ENCODE peak calls at places on chromosomes 12 and 14, in eight cellular contexts. M is mammary epithelial cell, C is cardiac fibroblast, W is GM06990, I is Peyer's patch, S is fibroblast of pulmonary artery, J is thyroid gland, U is psoas muscle. B is an unnamed sample.

GRCh38 chr12:119446459-119446858 is 111.9 kb downstream of the CCDC60 start:
- DNase-seq in C (no peak), U (no peak), W (no peak), M (no peak), J (no peak), I (no peak), S (peak), B (no peak)

GRCh38 chr14:104600141-104600643 is 4.4 kb downstream of the TMEM179 start:
- DNase-seq in W (no peak), I (peak), S (no peak), J (no peak), C (no peak), M (peak), U (peak), B (peak)

GRCh38 chr12:104802198-104802597 is 155.9 kb downstream of the SLC41A2 start:
- DNase-seq in W (no peak), C (peak), M (peak), I (no peak), U (no peak), S (peak), J (no peak), B (no peak)

GRCh38 chr12:53223006-53223305 is 9.1 kb downstream of the RARG start:
- DNase-seq in W (no peak), M (no peak), U (no peak), S (no peak), I (no peak), J (no peak), C (no peak), B (no peak)

GRCh38 chr12:46830731-46831334 is 5.0 kb upstream of the SLC38A4 start:
- DNase-seq in C (peak), U (no peak), M (peak), J (no peak), W (no peak), I (peak), S (no peak), B (no peak)

GRCh38 chr12:113135178-113136127 is at the start of gene RASAL1:
- DNase-seq in S (no peak), I (peak), W (peak), J (peak), C (no peak), U (peak), M (peak), B (peak)

GRCh38 chr12:2638273-2639019 is 156.3 kb upstream of the FKBP4 start:
- DNase-seq in M (no peak), W (no peak), U (no peak), C (no peak), I (no peak), J (no peak), S (no peak), B (no peak)

GRCh38 chr12:122067966-122068365 is 10.6 kb upstream of the MLXIP start:
- DNase-seq in C (peak), J (peak), M (no peak), W (peak), I (no peak), S (no peak), U (no peak), B (no peak)

DNA sequence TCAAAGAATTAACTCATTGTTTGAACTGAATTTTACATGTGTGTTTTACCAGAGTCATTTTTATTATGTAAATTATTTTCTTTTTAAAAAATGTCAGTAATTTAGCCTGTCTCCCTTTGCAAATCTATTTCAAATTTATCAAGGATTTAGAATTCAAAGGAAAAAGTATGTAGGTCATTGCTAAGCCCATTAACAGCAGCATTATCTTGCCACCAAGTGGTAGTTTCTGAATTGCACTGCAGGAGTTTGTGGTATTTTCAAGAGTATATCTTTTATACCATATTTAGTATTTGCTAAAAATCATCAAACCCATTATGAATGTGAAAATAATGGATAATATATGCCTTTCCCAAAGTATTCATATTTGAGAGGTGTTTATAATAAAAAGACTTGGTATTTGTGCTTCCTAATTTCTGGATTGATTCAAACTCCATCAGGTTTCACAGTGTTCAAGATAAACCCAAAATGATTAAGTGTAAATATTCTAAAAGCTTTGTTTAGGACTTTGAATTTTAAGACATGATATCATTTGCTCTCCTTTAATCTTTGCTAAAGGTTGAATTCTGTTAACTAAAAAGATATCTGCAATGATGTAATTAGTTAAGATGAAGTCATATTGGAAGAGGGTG is 711.4 kb downstream of the FSCB start:
- DNase-seq in I (no peak), U (no peak), S (peak), C (peak), W (no peak), J (no peak), M (no peak), B (no peak)
- TF ChIP-seq CTCF in I (no peak), U (no peak), S (peak), C (no peak), W (no peak), J (no peak), M (peak), B (peak)

GRCh38 chr12:125249932-125250331 is 184.7 kb downstream of the AACS start:
- DNase-seq in C (no peak), I (no peak), M (no peak), U (no peak), W (no peak), S (no peak), J (no peak), B (no peak)
- H3K4me3 ChIP-seq in C (no peak), I (no peak), M (no peak), U (no peak), W (no peak), S (no peak), J (no peak), B (no peak)

DNA sequence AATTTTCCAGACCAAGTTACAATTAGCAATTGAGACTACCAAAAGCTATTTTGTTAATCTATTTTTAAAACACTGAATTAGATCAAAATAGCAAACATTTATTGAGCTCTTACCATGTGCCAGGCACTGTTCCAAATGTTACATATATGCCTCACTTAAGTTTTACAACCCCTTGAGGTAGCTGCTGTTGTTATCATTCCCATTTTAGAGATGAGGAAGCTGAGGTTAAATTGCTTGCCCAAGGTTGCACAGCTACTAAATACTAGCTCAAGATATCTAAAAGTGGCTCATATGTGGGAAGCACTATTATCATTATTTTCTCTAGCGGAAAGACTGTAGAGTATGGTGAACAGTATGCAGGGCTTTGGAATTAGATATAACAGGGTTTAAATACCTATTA is 19.5 kb upstream of the NAP1L1 start:
- DNase-seq in S (no peak), J (no peak), I (no peak), U (no peak), W (no peak), M (no peak), C (no peak), B (no peak)
- TF ChIP-seq CTCF in S (no peak), J (no peak), I (no peak), U (no peak), W (no peak), M (no peak), C (no peak), B (no peak)

DNA sequence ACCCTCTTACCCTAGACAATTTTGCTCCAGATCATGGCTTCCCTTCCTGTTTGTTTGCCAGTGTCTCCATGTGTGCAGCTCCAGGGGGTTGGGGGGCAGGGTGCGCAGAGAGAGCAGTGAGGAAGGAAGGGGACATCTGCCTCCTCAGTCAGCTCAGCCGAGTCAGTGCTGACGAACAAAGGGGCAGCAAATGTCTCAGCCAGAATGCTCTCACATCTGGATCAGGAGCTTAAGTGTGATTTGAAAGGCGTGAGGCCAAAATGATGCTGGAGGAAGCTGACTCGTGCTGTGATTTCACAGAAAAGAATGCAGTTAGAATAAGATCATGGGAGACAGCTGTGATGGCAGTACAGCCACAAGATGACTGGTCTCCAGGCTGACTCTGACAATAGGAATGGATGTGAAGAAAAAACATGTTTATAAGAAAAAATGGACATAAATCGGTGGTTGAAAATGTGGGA is 27.1 kb upstream of the CDK17 start:
- DNase-seq in W (no peak), C (peak), M (peak), S (peak), J (no peak), U (peak), I (peak), B (peak)
- H3K4me3 ChIP-seq in W (no peak), C (peak), M (peak), S (peak), J (no peak), U (no peak), I (no peak), B (no peak)